ENCODE peak calls at places on chromosomes 12 and 14, in nine cellular contexts. Y, G, J, B, O, R, M, W and Z are unnamed samples.

GRCh38 chr12:123070267-123071081 is 80.4 kb downstream of the PITPNM2 start:
- DNase-seq in Y (peak; percentile 44), G (no peak), J (no peak), B (no peak), O (no peak), R (no peak), M (no peak), W (no peak), Z (peak; percentile 58)

GRCh38 chr14:73995977-73996378 is 23.1 kb downstream of the ENTPD5 start:
- DNase-seq in Y (no peak), G (peak; percentile 32), J (no peak), B (peak; percentile 62), O (no peak), R (no peak), M (no peak), W (no peak), Z (no peak)

GRCh38 chr12:6915023-6915788 is 826 bp downstream of the ENO2 start:
- DNase-seq in Y (no peak), G (no peak), J (peak; percentile 67), B (no peak), O (no peak), R (no peak), M (no peak), W (no peak), Z (no peak)

GRCh38 chr14:67943947-67944346 is 124.4 kb downstream of the RAD51B start:
- DNase-seq in Y (no peak), G (peak; percentile 68), J (peak; percentile 94), B (peak; percentile 73), O (peak; percentile 69), R (peak; percentile 87), M (peak; percentile 95), W (peak; percentile 92), Z (peak; percentile 70)

GRCh38 chr12:112148031-112148513 is 22.7 kb downstream of the TRAFD1 start:
- DNase-seq in Y (no peak), G (peak; percentile 7), J (no peak), B (no peak), O (no peak), R (peak; percentile 79), M (no peak), W (no peak), Z (no peak)

GRCh38 chr12:122097641-122098364 is 19.2 kb downstream of the MLXIP start:
- DNase-seq in Y (peak; percentile 73), G (peak; percentile 94), J (peak; percentile 65), B (peak; percentile 46), O (no peak), R (peak; percentile 44), M (no peak), W (peak; percentile 79), Z (peak; percentile 63)

GRCh38 chr14:53786045-53786444 is 170.6 kb downstream of the BMP4 start:
- DNase-seq in Y (no peak), G (no peak), J (no peak), B (no peak), O (no peak), R (no peak), M (no peak), W (no peak), Z (no peak)

GRCh38 chr12:41151789-41152188 is 36.3 kb upstream of the PDZRN4 start:
- DNase-seq in Y (no peak), G (no peak), J (no peak), B (no peak), O (no peak), R (no peak), M (no peak), W (no peak), Z (no peak)

GRCh38 chr12:113912761-113913295 is 53.3 kb downstream of the RBM19 start:
- DNase-seq in Y (no peak), G (peak; percentile 60), J (no peak), B (peak; percentile 50), O (peak; percentile 57), R (peak; percentile 70), M (peak; percentile 41), W (peak; percentile 86), Z (no peak)

GRCh38 chr14:85471744-85472143 is 58.2 kb upstream of the FLRT2 start:
- DNase-seq in Y (no peak), G (no peak), J (no peak), B (peak; percentile 77), O (no peak), R (peak; percentile 94), M (no peak), W (no peak), Z (no peak)

GRCh38 chr14:102508410-102508773 is 1.2 kb downstream of the ANKRD9 start:
- DNase-seq in Y (peak; percentile 79), G (peak; percentile 80), J (no peak), B (peak; percentile 59), O (no peak), R (no peak), M (no peak), W (no peak), Z (no peak)
- TF ChIP-seq POLR2A in Y (no peak), G (no peak), J (no peak), B (no peak), O (no peak), R (no peak), M (no peak), W (no peak), Z (no peak)

GRCh38 chr12:67789266-67789665 is 140.7 kb downstream of the DYRK2 start:
- DNase-seq in Y (no peak), G (no peak), J (no peak), B (no peak), O (no peak), R (no peak), M (no peak), W (no peak), Z (no peak)

GRCh38 chr12:67790660-67791059 is 142.1 kb downstream of the DYRK2 start:
- DNase-seq in Y (no peak), G (no peak), J (no peak), B (no peak), O (no peak), R (peak; percentile 10), M (no peak), W (no peak), Z (no peak)

GRCh38 chr12:67794151-67794550 is 145.6 kb downstream of the DYRK2 start:
- DNase-seq in Y (no peak), G (no peak), J (no peak), B (no peak), O (no peak), R (peak; percentile 84), M (no peak), W (no peak), Z (no peak)

GRCh38 chr12:67795235-67795634 is 146.7 kb downstream of the DYRK2 start:
- DNase-seq in Y (no peak), G (no peak), J (no peak), B (no peak), O (no peak), R (peak; percentile 35), M (no peak), W (no peak), Z (no peak)

DNA sequence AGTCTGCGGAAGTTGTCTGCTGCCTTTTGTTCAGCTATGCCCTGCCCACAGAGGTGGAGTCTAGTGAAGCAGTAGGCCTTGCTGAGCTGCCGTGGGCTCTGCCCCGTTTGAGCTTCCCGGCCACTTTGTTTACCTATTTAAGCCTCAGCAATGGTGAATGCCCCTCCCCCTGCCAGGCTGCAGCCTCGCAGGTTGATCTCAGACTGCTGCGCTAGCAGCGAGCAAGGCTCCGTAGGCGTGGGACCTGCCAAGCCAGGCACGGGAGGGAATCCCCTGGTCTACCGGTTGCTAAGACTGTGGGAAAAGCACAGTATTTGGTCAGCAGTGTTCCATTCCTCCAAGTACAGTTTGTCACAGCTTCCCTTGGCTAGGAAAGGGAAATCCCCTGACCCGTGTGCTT is 143.6 kb downstream of the DYRK2 start:
- DNase-seq in Y (peak; percentile 14), G (no peak), J (no peak), B (no peak), O (no peak), R (no peak), M (no peak), W (no peak), Z (no peak)
- H3K27ac ChIP-seq in Y (no peak overlapping the region), G (no peak overlapping the region), J (no peak overlapping the region), B (no peak overlapping the region), O (no peak overlapping the region), R (no peak overlapping the region), M (no peak overlapping the region), W (no peak overlapping the region), Z (no peak overlapping the region)

GRCh38 chr14:102469261-102469660 is 40.3 kb downstream of the ANKRD9 start:
- DNase-seq in Y (no peak), G (no peak), J (no peak), B (no peak), O (no peak), R (no peak), M (no peak), W (no peak), Z (no peak)
- H3K36me3 ChIP-seq in Y (peaks cover 21% of the 10 kb centered on the region), G (peaks cover 56% of the 10 kb centered on the region), J (peaks cover 6% of the 10 kb centered on the region), B (peaks cover 2% of the 10 kb centered on the region), O (no peaks in the 10 kb centered on the region), R (peaks cover 16% of the 10 kb centered on the region), M (no peaks in the 10 kb centered on the region), W (no peaks in the 10 kb centered on the region), Z (peaks cover 28% of the 10 kb centered on the region)

GRCh38 chr12:27331299-27331926 is 1.2 kb upstream of the BMAL2 start:
- DNase-seq in Y (no peak), G (no peak), J (no peak), B (peak; percentile 35), O (no peak), R (peak; percentile 98), M (peak; percentile 18), W (no peak), Z (no peak)

GRCh38 chr12:27333311-27334009 is 824 bp downstream of the BMAL2 start:
- DNase-seq in Y (peak; percentile 91), G (peak; percentile 53), J (peak; percentile 67), B (no peak), O (no peak), R (no peak), M (no peak), W (peak; percentile 34), Z (no peak)

GRCh38 chr12:27334052-27334720 is 1.6 kb downstream of the BMAL2 start:
- DNase-seq in Y (no peak), G (no peak), J (no peak), B (no peak), O (no peak), R (no peak), M (no peak), W (no peak), Z (no peak)

GRCh38 chr12:27331927-27332324 is 710 bp upstream of the BMAL2 start:
- DNase-seq in Y (no peak), G (no peak), J (no peak), B (no peak), O (no peak), R (no peak), M (no peak), W (no peak), Z (no peak)

DNA sequence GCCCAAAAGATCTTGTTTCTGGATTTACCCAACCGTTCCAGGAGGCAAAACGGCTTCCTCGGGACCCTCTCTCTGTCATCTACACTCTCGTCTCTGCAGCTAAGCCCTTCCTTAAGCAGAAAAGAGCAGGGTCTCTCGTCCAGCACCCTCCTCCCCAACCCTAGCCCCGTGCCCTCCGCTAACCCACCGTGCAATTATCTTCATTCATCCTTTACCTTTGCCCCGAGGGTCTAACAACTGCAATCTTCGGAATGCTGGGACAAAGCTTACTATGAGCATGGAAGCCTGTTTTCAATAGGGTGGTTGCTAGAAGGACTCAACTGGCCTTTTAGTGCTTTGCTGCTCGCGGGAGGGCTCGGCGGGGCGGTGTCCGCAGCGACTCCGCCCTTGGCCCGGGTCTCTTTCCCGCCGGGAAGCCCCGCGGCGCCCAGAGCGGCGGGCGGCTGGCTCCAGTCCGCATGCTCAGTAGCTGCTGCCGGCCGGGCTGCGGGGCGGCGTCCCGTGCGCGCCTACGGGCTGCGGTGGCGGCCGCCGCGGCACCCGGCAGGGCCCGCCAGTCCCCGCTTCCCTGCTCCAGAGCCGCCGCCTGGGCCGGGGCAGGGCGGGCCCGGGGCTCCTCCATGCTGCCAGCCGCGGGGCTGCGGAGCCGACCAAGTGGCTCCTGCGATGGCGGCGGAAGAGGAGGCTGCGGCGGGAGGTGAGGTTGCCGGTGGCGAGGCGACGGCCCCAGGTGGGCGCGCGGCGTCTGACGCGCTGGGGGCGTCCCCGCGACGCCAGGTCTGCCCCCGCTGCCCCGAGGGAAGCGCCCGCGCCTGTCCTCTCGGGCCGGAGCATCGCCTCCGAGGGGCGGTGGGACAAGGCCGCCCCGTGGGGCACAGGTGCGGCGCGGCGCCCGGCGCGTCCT is at the start of gene BMAL2:
- DNase-seq in Y (peak; percentile 92), G (peak; percentile 54), J (no peak), B (peak; percentile 20), O (no peak), R (peak; percentile 43), M (peak; percentile 16), W (peak; percentile 38), Z (no peak)
- TF ChIP-seq POLR2A in Y (no peak), G (no peak), J (no peak), B (no peak), O (no peak), R (peak; percentile 31), M (no peak), W (no peak), Z (no peak)